ENCODE peak calls at places on chromosomes 16 and 17, in seven cellular contexts. K, J, T, D, I, V and M are unnamed samples.

GRCh38 chr17:64154321-64155089 is 24.6 kb upstream of the ERN1 start:
- DNase-seq in K (no peak), J (no peak), T (no peak), D (no peak), I (no peak), V (no peak), M (peak)

GRCh38 chr17:82844796-82845162 is 5.0 kb upstream of the ZNF750 start:
- DNase-seq in K (no peak), J (no peak), T (no peak), D (no peak), I (no peak), V (no peak), M (no peak)

GRCh38 chr16:10100829-10101228 is 81.4 kb downstream of the GRIN2A start:
- DNase-seq in K (no peak), J (no peak), T (no peak), D (no peak), I (no peak), V (no peak), M (no peak)

GRCh38 chr16:28529124-28529523 is 9.7 kb downstream of the NUPR1 start:
- DNase-seq in K (no peak), J (no peak), T (no peak), D (no peak), I (no peak), V (no peak), M (no peak)

GRCh38 chr17:27603870-27604794 is 26.9 kb upstream of the LGALS9 start:
- DNase-seq in K (no peak), J (no peak), T (no peak), D (no peak), I (no peak), V (no peak), M (no peak)

GRCh38 chr16:89048871-89049422 is 44.7 kb upstream of the ACSF3 start:
- DNase-seq in K (no peak), J (no peak), T (no peak), D (no peak), I (no peak), V (no peak), M (no peak)

GRCh38 chr17:40422990-40423611 is 5.4 kb upstream of the TOP2A start:
- DNase-seq in K (no peak), J (no peak), T (no peak), D (peak), I (no peak), V (no peak), M (no peak)

GRCh38 chr17:63476857-63477470 is at the start of gene ACE:
- DNase-seq in K (no peak), J (no peak), T (peak), D (peak), I (peak), V (peak), M (no peak)

GRCh38 chr17:40309031-40309937 is at the start of gene RARA:
- DNase-seq in K (no peak), J (peak), T (peak), D (peak), I (no peak), V (no peak), M (peak)

GRCh38 chr16:18931756-18932155 is 5.5 kb upstream of the SMG1 start:
- DNase-seq in K (no peak), J (no peak), T (no peak), D (no peak), I (no peak), V (no peak), M (no peak)

GRCh38 chr17:36590082-36590481 is 1.6 kb upstream of the DHRS11 start:
- DNase-seq in K (no peak), J (no peak), T (peak), D (no peak), I (no peak), V (no peak), M (no peak)

GRCh38 chr16:48628359-48628985 is 18.5 kb upstream of the N4BP1 start:
- DNase-seq in K (no peak), J (no peak), T (no peak), D (no peak), I (no peak), V (no peak), M (no peak)

GRCh38 chr16:2976201-2976600 is 4.0 kb downstream of the PKMYT1 start:
- DNase-seq in K (no peak), J (no peak), T (no peak), D (no peak), I (no peak), V (no peak), M (peak)

GRCh38 chr16:5062790-5063765 is 2.7 kb downstream of the C16orf89 start:
- DNase-seq in K (no peak), J (no peak), T (no peak), D (peak), I (no peak), V (no peak), M (no peak)

GRCh38 chr17:21194688-21195087 is 19.3 kb downstream of the TMEM11 start:
- DNase-seq in K (peak), J (no peak), T (peak), D (no peak), I (no peak), V (no peak), M (peak)

GRCh38 chr17:57294629-57295501 is 38.5 kb downstream of the MSI2 start:
- DNase-seq in K (no peak), J (no peak), T (no peak), D (peak), I (no peak), V (peak), M (no peak)

GRCh38 chr17:74454197-74455024 is 12.0 kb upstream of the CD300A start:
- DNase-seq in K (peak), J (peak), T (peak), D (peak), I (peak), V (no peak), M (peak)

GRCh38 chr17:73863761-73864535 is 219.7 kb upstream of the SDK2 start:
- DNase-seq in K (no peak), J (no peak), T (no peak), D (no peak), I (no peak), V (no peak), M (no peak)

GRCh38 chr17:75601057-75601987 is 13.7 kb downstream of the MYO15B start:
- DNase-seq in K (no peak), J (no peak), T (peak), D (peak), I (peak), V (peak), M (no peak)

GRCh38 chr17:77857306-77857555 is 101.3 kb upstream of the TNRC6C start:
- DNase-seq in K (no peak), J (no peak), T (no peak), D (no peak), I (no peak), V (no peak), M (no peak)

GRCh38 chr16:4176794-4177438 is 60.7 kb upstream of the ADCY9 start:
- DNase-seq in K (no peak), J (peak), T (peak), D (peak), I (peak), V (no peak), M (no peak)

GRCh38 chr16:9091867-9092281 is 430 bp downstream of the HAPSTR1 start:
- DNase-seq in K (no peak), J (peak), T (peak), D (peak), I (peak), V (no peak), M (peak)

GRCh38 chr16:24681793-24682192 is 47.7 kb upstream of the TNRC6A start:
- DNase-seq in K (no peak), J (no peak), T (peak), D (no peak), I (no peak), V (no peak), M (no peak)

GRCh38 chr17:66707051-66707450 is 127.9 kb upstream of the CACNG5 start:
- DNase-seq in K (no peak), J (no peak), T (no peak), D (no peak), I (no peak), V (no peak), M (no peak)

GRCh38 chr17:258045-258734 is 76.7 kb upstream of the DOC2B start:
- DNase-seq in K (no peak), J (peak), T (no peak), D (no peak), I (no peak), V (no peak), M (no peak)

GRCh38 chr17:1312261-1312870 is 32.9 kb downstream of the TRARG1 start:
- DNase-seq in K (no peak), J (no peak), T (peak), D (no peak), I (no peak), V (no peak), M (no peak)

GRCh38 chr17:5179003-5179402 is 12.7 kb downstream of the ZNF594 start:
- DNase-seq in K (no peak), J (no peak), T (no peak), D (no peak), I (no peak), V (no peak), M (no peak)

GRCh38 chr16:87391324-87391949 is 699 bp upstream of the MAP1LC3B start:
- DNase-seq in K (no peak), J (peak), T (no peak), D (peak), I (no peak), V (no peak), M (no peak)

GRCh38 chr17:76446449-76447231 is 6.3 kb downstream of the UBE2O start:
- DNase-seq in K (peak), J (no peak), T (peak), D (peak), I (no peak), V (no peak), M (no peak)

GRCh38 chr17:10022416-10022815 is 117.3 kb upstream of the RCVRN start:
- DNase-seq in K (no peak), J (peak), T (no peak), D (no peak), I (no peak), V (no peak), M (peak)

GRCh38 chr17:49469831-49470568 is 25.1 kb upstream of the NGFR start:
- DNase-seq in K (no peak), J (no peak), T (no peak), D (no peak), I (no peak), V (no peak), M (no peak)

GRCh38 chr17:9334536-9335446 is 240.8 kb downstream of the STX8 start:
- DNase-seq in K (no peak), J (no peak), T (no peak), D (peak), I (no peak), V (no peak), M (no peak)

GRCh38 chr16:8720080-8720966 is 45.9 kb downstream of the ABAT start:
- DNase-seq in K (no peak), J (peak), T (no peak), D (peak), I (no peak), V (no peak), M (no peak)

GRCh38 chr17:35847633-35848373 is 20.9 kb downstream of the HEATR9 start:
- DNase-seq in K (no peak), J (no peak), T (no peak), D (no peak), I (no peak), V (no peak), M (no peak)

GRCh38 chr17:66949501-66949900 is 15.0 kb upstream of the CACNG4 start:
- DNase-seq in K (peak), J (no peak), T (no peak), D (no peak), I (no peak), V (no peak), M (peak)

GRCh38 chr16:88524973-88525662 is 45.1 kb upstream of the ZC3H18 start:
- DNase-seq in K (no peak), J (no peak), T (no peak), D (peak), I (no peak), V (no peak), M (no peak)

GRCh38 chr17:27526603-27527002 is 70.4 kb downstream of the KSR1 start:
- DNase-seq in K (no peak), J (no peak), T (peak), D (peak), I (no peak), V (peak), M (no peak)

GRCh38 chr16:11535494-11535893 is 51.2 kb downstream of the LITAF start:
- DNase-seq in K (no peak), J (no peak), T (no peak), D (no peak), I (no peak), V (no peak), M (no peak)

GRCh38 chr17:2122641-2123302 is 67.9 kb downstream of the HIC1 start:
- DNase-seq in K (no peak), J (no peak), T (peak), D (no peak), I (no peak), V (no peak), M (peak)